ENCODE peak calls at places on chromosomes 11 and 22, in eight cellular contexts. D is hypothalamus; W is ovary; N is tibial artery; F is HT-29; K is NCI-H1105; R is stimulated activated CD8-positive, alpha-beta memory T cell treated with anti-CD3 and anti-CD28 coated beads, Interleukin-4, amount 100 ng/mL, for 1 hour; V is stimulated activated CD4-positive, alpha-beta T cell treated with anti-CD3 and anti-CD28 coated beads, Interleukin-2, amount 100 ng/mL, for 24 hours. Z is an unnamed sample.

GRCh38 chr22:24768537-24769374 is 5.8 kb downstream of the PIWIL3 start:
- DNase-seq in D (no peak), W (peak), N (peak), F (peak), K (no peak), R (no peak), V (peak), Z (peak)

GRCh38 chr11:78350646-78351165 is 66.9 kb downstream of the GAB2 start:
- DNase-seq in D (no peak), W (no peak), N (no peak), F (no peak), K (no peak), R (no peak), V (no peak), Z (peak)

GRCh38 chr11:17156283-17156682 is 51.5 kb downstream of the PIK3C2A start:
- DNase-seq in D (no peak), W (no peak), N (no peak), F (no peak), K (no peak), R (no peak), V (no peak), Z (no peak)

GRCh38 chr11:34668583-34669053 is 47.7 kb downstream of the EHF start:
- DNase-seq in D (no peak), W (no peak), N (no peak), F (no peak), K (no peak), R (no peak), V (no peak), Z (no peak)

GRCh38 chr11:125348704-125349635 is 147.1 kb downstream of the FEZ1 start:
- DNase-seq in D (peak), W (peak), N (peak), F (peak), K (peak), R (no peak), V (peak), Z (peak)

GRCh38 chr11:13000721-13001120 is 8.4 kb upstream of the RASSF10 start:
- DNase-seq in D (no peak), W (no peak), N (no peak), F (no peak), K (no peak), R (no peak), V (no peak), Z (no peak)

GRCh38 chr11:111886844-111887243 is 7.5 kb downstream of the CFAP68 start:
- DNase-seq in D (no peak), W (no peak), N (no peak), F (no peak), K (no peak), R (no peak), V (no peak), Z (no peak)

GRCh38 chr11:125624756-125625213 is at the start of gene CHEK1:
- DNase-seq in D (no peak), W (peak), N (no peak), F (peak), K (no peak), R (no peak), V (no peak), Z (no peak)

Z was measured in hippocampal formation.